ENCODE peak calls at places on chromosomes 5 and 9, in seven cellular contexts. A, K, J, B, F, U and Y are unnamed samples.

GRCh38 chr5:177973066-177973635 is 22.9 kb downstream of the PROP1 start:
- DNase-seq in A (no peak), K (no peak), J (no peak), B (no peak), F (no peak), U (no peak), Y (no peak)

GRCh38 chr5:34499001-34499734 is 157.0 kb upstream of the RAI14 start:
- DNase-seq in A (no peak), K (no peak), J (no peak), B (no peak), F (no peak), U (peak; percentile 90), Y (no peak)

GRCh38 chr9:34603610-34604231 is 8.2 kb downstream of the RPP25L start:
- DNase-seq in A (peak; percentile 83), K (peak; percentile 85), J (peak; percentile 89), B (peak; percentile 91), F (peak; percentile 62), U (peak; percentile 63), Y (peak; percentile 57)

GRCh38 chr5:110916373-110917049 is 155.0 kb upstream of the TSLP start:
- DNase-seq in A (no peak), K (no peak), J (no peak), B (no peak), F (no peak), U (peak; percentile 95), Y (no peak)

GRCh38 chr5:15821506-15821905 is 321.5 kb downstream of the FBXL7 start:
- DNase-seq in A (no peak), K (no peak), J (no peak), B (no peak), F (no peak), U (peak; percentile 65), Y (no peak)

GRCh38 chr5:6827815-6828214 is 114.6 kb downstream of the TENT4A start:
- DNase-seq in A (no peak), K (no peak), J (no peak), B (no peak), F (no peak), U (no peak), Y (no peak)

GRCh38 chr5:150514708-150515211 is 6.8 kb downstream of the NDST1 start:
- DNase-seq in A (no peak), K (no peak), J (no peak), B (no peak), F (peak; percentile 39), U (peak; percentile 54), Y (no peak)

GRCh38 chr9:134326754-134327526 is 685 bp downstream of the RXRA start:
- DNase-seq in A (no peak), K (no peak), J (peak; percentile 76), B (peak; percentile 63), F (no peak), U (peak; percentile 31), Y (peak; percentile 50)

GRCh38 chr5:39506216-39506615 is 81.4 kb upstream of the DAB2 start:
- DNase-seq in A (no peak), K (no peak), J (peak; percentile 74), B (no peak), F (no peak), U (no peak), Y (no peak)

GRCh38 chr9:109329274-109330258 is 8.7 kb upstream of the EPB41L4B start:
- DNase-seq in A (peak; percentile 81), K (peak; percentile 82), J (peak; percentile 67), B (peak; percentile 86), F (peak; percentile 27), U (peak; percentile 58), Y (peak; percentile 30)

GRCh38 chr9:4640027-4640426 is 22.1 kb upstream of the PLPP6 start:
- DNase-seq in A (no peak), K (peak; percentile 14), J (no peak), B (no peak), F (peak; percentile 15), U (no peak), Y (no peak)

GRCh38 chr5:141475625-141476131 is at the start of gene PCDHGC3:
- DNase-seq in A (peak; percentile 90), K (peak; percentile 89), J (peak; percentile 99), B (peak; percentile 94), F (peak; percentile 41), U (peak; percentile 95), Y (peak; percentile 92)

GRCh38 chr9:13943176-13943575 is 370.8 kb downstream of the NFIB start:
- DNase-seq in A (no peak), K (no peak), J (no peak), B (no peak), F (no peak), U (no peak), Y (no peak)

GRCh38 chr5:57532513-57533497 is 50.2 kb upstream of the ACTBL2 start:
- DNase-seq in A (no peak), K (no peak), J (no peak), B (no peak), F (no peak), U (peak; percentile 79), Y (no peak)

GRCh38 chr5:55175781-55176175 is 2.8 kb upstream of the CDC20B start:
- DNase-seq in A (no peak), K (no peak), J (no peak), B (no peak), F (no peak), U (no peak), Y (no peak)

GRCh38 chr5:133524597-133524996 is 87.7 kb downstream of the FSTL4 start:
- DNase-seq in A (no peak), K (no peak), J (no peak), B (no peak), F (no peak), U (no peak), Y (no peak)

GRCh38 chr5:173472784-173473278 is 143.6 kb downstream of the BOD1 start:
- DNase-seq in A (no peak), K (no peak), J (no peak), B (peak; percentile 60), F (no peak), U (peak; percentile 28), Y (no peak)

GRCh38 chr9:93302586-93303257 is 118.8 kb downstream of the WNK2 start:
- DNase-seq in A (peak; percentile 51), K (peak; percentile 73), J (peak; percentile 68), B (peak; percentile 39), F (peak; percentile 73), U (peak; percentile 58), Y (peak; percentile 58)

GRCh38 chr5:132498152-132498551 is 7.6 kb upstream of the IRF1 start:
- DNase-seq in A (no peak), K (no peak), J (peak; percentile 83), B (peak; percentile 53), F (no peak), U (peak; percentile 75), Y (peak; percentile 68)

GRCh38 chr5:132498686-132499271 is 8.2 kb upstream of the IRF1 start:
- DNase-seq in A (no peak), K (no peak), J (no peak), B (peak; percentile 19), F (no peak), U (peak; percentile 20), Y (no peak)

GRCh38 chr5:132500244-132500930 is 9.8 kb upstream of the IRF1 start:
- DNase-seq in A (no peak), K (no peak), J (no peak), B (peak; percentile 35), F (no peak), U (no peak), Y (no peak)

GRCh38 chr5:132500931-132501628 is 10.5 kb upstream of the IRF1 start:
- DNase-seq in A (no peak), K (peak; percentile 82), J (peak; percentile 85), B (peak; percentile 63), F (peak; percentile 87), U (peak; percentile 55), Y (peak; percentile 50)

DNA sequence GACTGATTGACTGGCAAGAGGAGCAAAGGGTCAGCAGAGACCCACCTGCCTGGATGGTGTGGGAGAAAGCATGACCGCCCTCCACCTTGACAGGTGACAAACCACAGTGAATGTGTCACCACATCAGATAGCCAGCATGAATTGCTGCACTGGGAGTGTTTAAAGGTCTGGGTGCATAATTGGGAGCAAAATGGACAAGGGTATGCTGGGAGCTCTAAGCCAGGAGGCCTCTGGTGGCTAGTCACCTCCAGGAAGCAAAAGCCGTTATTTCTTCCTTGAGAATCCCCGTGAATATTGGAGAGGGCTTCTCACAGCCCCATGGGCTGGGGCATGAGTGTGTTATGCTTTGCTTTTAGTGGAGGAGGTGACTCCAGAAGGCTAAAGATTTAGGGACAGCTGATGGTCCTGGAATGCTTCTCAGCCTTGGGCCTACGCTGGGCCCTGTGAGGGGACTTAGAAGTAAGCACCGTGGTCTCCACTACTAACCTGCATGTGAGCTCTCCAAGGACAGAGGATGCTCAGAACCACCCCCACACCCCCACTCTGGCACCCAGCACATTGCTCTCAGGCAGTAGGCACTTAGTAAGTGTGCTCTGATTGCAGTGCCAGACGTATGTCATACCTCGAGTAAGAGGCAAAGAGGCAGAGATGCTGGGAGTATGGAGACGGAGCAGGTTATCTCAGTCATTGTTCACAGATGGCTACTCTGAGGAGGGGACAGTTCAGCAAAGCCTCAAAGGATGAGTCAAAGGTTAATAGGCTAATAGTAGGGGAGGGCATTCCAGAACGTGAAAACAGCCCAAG is 9.1 kb upstream of the IRF1 start:
- DNase-seq in A (no peak), K (no peak), J (no peak), B (peak; percentile 24), F (no peak), U (no peak), Y (no peak)
- H3K4me1 ChIP-seq in A (no peaks in the 10 kb centered on the region), K (peaks cover 37% of the 10 kb centered on the region), J (peaks cover 43% of the 10 kb centered on the region), B (peaks cover 13% of the 10 kb centered on the region), F (peaks cover 86% of the 10 kb centered on the region), U (peaks cover 30% of the 10 kb centered on the region), Y (peaks cover 30% of the 10 kb centered on the region)

GRCh38 chr9:128361981-128362646 is 9.1 kb upstream of the URM1 start:
- DNase-seq in A (peak; percentile 84), K (peak; percentile 84), J (peak; percentile 93), B (peak; percentile 88), F (peak; percentile 67), U (peak; percentile 78), Y (peak; percentile 72)
- TF ChIP-seq POLR2A in A (no peak), K (no peak), J (no peak), B (peak; percentile 15), F (no peak), U (no peak), Y (no peak)

GRCh38 chr5:113271015-113271414 is 163.8 kb downstream of the TSSK1B start:
- DNase-seq in A (no peak), K (no peak), J (no peak), B (no peak), F (no peak), U (peak; percentile 73), Y (no peak)
- H3K4me1 ChIP-seq in A (no peaks in the 10 kb centered on the region), K (no peaks in the 10 kb centered on the region), J (no peaks in the 10 kb centered on the region), B (peaks cover 31% of the 10 kb centered on the region), F (no peaks in the 10 kb centered on the region), U (peaks cover 10% of the 10 kb centered on the region), Y (peaks cover 43% of the 10 kb centered on the region)

GRCh38 chr9:132354645-132355355 is at the start of gene SETX:
- DNase-seq in A (peak; percentile 96), K (peak; percentile 98), J (peak; percentile 98), B (peak; percentile 99), F (peak; percentile 94), U (peak; percentile 96), Y (peak; percentile 96)
- TF ChIP-seq POLR2A in A (peak; percentile 69), K (peak; percentile 97), J (peak; percentile 86), B (peak; percentile 77), F (peak; percentile 92), U (peak; percentile 95), Y (peak; percentile 97)